ENCODE peak calls at places on chromosome 5, in six cellular contexts. S is A549, D is GM12878, H is HepG2, E is K562, T is endothelial cell of umbilical vein. J is an unnamed sample.

GRCh38 chr5:121384359-121384758 is 467.3 kb upstream of the FTMT start:
- DNase-seq in T (no peak), H (no peak), S (no peak), E (no peak), D (no peak), J (no peak)

GRCh38 chr5:159943331-159943730 is 27.0 kb downstream of the ADRA1B start:
- DNase-seq in S (no peak), H (no peak), T (no peak), D (no peak), E (no peak), J (no peak)

GRCh38 chr5:142386151-142387021 is 61.6 kb upstream of the SPRY4 start:
- DNase-seq in T (no peak), E (no peak), D (no peak), S (no peak), H (peak; percentile 24), J (peak; percentile 81)

GRCh38 chr5:55222061-55222818 is 4.9 kb downstream of the MCIDAS start:
- DNase-seq in S (no peak), D (no peak), H (no peak), T (no peak), E (no peak), J (peak; percentile 43)

GRCh38 chr5:135662683-135663082 is 83.9 kb upstream of the CXCL14 start:
- DNase-seq in S (no peak), T (no peak), D (no peak), E (no peak), H (no peak), J (no peak)

GRCh38 chr5:141430332-141431113 is at the start of gene PCDHGA12:
- DNase-seq in H (peak; percentile 24), S (peak; percentile 62), D (peak; percentile 37), E (peak; percentile 45), T (peak; percentile 87), J (peak; percentile 88)

GRCh38 chr5:44426944-44427343 is 37.7 kb upstream of the FGF10 start:
- DNase-seq in S (no peak), H (no peak), T (no peak), E (no peak), D (no peak), J (no peak)

GRCh38 chr5:157025093-157025698 is 33.7 kb downstream of the HAVCR1 start:
- DNase-seq in H (no peak), E (no peak), D (peak; percentile 38), S (no peak), T (no peak), J (no peak)

GRCh38 chr5:164051745-164052144 is 546.3 kb downstream of the MAT2B start:
- DNase-seq in D (no peak), H (no peak), T (no peak), S (no peak), E (no peak), J (no peak)

GRCh38 chr5:148855249-148856008 is 29.0 kb downstream of the ADRB2 start:
- DNase-seq in T (no peak), H (no peak), S (no peak), D (no peak), E (no peak), J (no peak)

GRCh38 chr5:150061538-150061995 is 24.8 kb downstream of the CSF1R start:
- DNase-seq in H (no peak), T (no peak), E (no peak), S (no peak), D (no peak), J (no peak)

GRCh38 chr5:122985954-122986721 is 50.4 kb downstream of the PPIC start:
- DNase-seq in T (no peak), H (no peak), E (no peak), D (peak; percentile 60), S (no peak), J (no peak)

DNA sequence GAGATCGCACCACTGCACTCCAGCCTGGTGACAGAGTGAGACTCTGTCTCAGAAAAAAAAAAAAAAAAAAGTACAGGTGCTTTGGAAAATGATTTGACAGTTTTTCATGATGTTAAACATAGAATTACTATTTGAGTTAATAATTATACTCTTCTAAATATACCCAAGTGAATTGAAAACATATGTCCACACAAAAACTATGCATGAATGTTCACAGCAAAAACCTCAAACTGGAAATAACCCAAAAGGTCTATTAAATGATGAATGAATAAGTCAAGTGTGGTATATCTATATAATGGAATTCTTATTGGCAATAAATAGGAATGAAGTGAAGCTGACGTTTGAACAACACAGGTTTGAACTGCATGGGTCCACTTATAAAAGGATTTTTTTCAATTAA is 207.2 kb upstream of the DAB2 start:
- DNase-seq in H (no peak), T (no peak), S (no peak), D (no peak), E (no peak), J (no peak)
- TF ChIP-seq MYC in H (no peak), T (no peak), S (no peak), D (no peak), E (no peak), J (no peak)

DNA sequence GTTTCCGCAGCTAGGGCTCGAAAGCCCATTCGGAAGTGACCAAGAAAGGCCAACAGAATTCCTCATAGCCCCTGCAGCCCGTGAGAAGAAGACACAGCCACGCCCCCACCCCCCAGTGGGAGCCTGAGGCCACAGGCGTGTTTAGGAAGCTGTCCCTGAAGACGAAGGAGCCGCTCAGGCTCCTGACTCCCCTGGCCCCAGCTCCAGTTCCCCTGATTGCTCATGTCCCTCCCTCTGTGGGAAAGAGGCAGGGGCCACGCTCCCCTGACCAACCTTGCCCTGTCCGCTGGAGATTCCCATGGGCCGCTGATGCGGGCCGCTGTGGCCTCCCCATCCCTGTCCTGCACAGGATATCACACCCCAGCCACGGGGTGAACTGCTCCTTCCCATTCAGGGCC is 13.6 kb downstream of the ROPN1L start:
- DNase-seq in T (no peak), H (no peak), E (no peak), S (no peak), D (no peak), J (no peak)
- H3K4me3 ChIP-seq in T (no peak overlapping the region), H (no peak overlapping the region), E (no peak overlapping the region), S (no peak overlapping the region), D (no peak overlapping the region), J (no peak overlapping the region)

GRCh38 chr5:168216989-168217388 is 74.5 kb upstream of the WWC1 start:
- DNase-seq in S (no peak), T (no peak), H (no peak), E (no peak), D (no peak), J (no peak)

GRCh38 chr5:168215646-168216045 is 75.8 kb upstream of the WWC1 start:
- DNase-seq in S (no peak), E (no peak), T (peak; percentile 59), D (no peak), H (no peak), J (no peak)

GRCh38 chr5:168219515-168220410 is 71.7 kb upstream of the WWC1 start:
- DNase-seq in T (peak; percentile 72), S (peak; percentile 80), H (peak; percentile 60), D (peak; percentile 68), E (peak; percentile 70), J (peak; percentile 63)

GRCh38 chr5:168218746-168219145 is 72.7 kb upstream of the WWC1 start:
- DNase-seq in E (no peak), D (no peak), T (no peak), S (no peak), H (no peak), J (no peak)

DNA sequence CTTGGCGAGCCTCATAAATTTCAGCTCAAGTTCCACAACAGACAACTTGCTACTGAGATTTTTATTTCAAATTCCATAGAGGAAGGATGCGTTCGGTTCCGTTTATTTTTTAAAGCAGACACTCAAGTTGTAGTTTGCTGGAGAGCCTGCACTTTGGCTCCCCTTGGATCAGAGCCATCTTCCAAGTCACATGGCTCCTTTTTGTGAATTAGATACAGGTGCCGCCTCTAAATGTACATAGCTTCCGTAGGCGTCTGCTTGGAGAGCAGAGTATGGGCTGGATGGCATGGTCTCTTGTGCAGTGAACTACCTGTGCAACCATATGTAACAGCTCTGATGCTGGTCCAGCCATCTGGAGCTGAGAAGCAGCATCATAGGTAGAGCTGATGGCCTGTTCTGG is 73.9 kb upstream of the WWC1 start:
- DNase-seq in D (no peak), T (no peak), H (no peak), S (no peak), E (no peak), J (no peak)
- TF ChIP-seq MYC in D (no peak), T (no peak), H (no peak), S (no peak), E (no peak), J (no peak)

DNA sequence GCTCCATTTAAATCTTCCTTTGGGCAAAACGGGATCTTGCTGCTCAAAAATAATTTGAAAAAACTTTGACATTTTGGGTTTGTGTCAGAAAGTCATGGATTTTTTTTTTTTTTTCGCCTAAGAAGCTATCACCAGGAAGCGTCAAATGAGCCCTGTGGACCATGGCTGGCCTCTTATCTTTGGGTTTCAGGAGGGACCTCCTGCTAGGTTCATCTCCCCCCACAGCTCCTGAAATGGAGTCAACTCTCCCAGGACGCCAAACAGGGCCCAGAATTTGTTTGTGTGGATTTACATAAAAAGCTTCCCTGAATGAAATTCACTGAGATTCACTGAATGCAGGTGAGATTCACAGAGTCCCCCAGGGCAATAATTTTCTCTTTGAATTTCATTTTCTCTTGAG is 55.4 kb upstream of the GALNT10 start:
- DNase-seq in E (peak; percentile 72), S (no peak), H (no peak), D (no peak), T (no peak), J (no peak)
- H3K4me3 ChIP-seq in E (no peak overlapping the region), S (no peak overlapping the region), H (no peak overlapping the region), D (no peak overlapping the region), T (no peak overlapping the region), J (no peak overlapping the region)

GRCh38 chr5:6615416-6615815 is 17.4 kb downstream of the NSUN2 start:
- DNase-seq in E (no peak), D (no peak), T (no peak), S (no peak), H (no peak), J (no peak)
- TF ChIP-seq MYC in E (no peak), D (no peak), T (no peak), S (no peak), H (no peak), J (no peak)

GRCh38 chr5:3197237-3197636 is 398.4 kb upstream of the IRX1 start:
- DNase-seq in D (no peak), T (no peak), S (no peak), E (no peak), H (no peak), J (no peak)

GRCh38 chr5:3199941-3200340 is 395.7 kb upstream of the IRX1 start:
- DNase-seq in H (no peak), E (no peak), D (no peak), S (no peak), T (no peak), J (no peak)

GRCh38 chr5:3195991-3196390 is 399.6 kb upstream of the IRX1 start:
- DNase-seq in T (no peak), S (no peak), H (no peak), E (no peak), D (no peak), J (no peak)

GRCh38 chr5:3200356-3200755 is 395.3 kb upstream of the IRX1 start:
- DNase-seq in S (no peak), E (no peak), T (no peak), D (no peak), H (no peak), J (no peak)

DNA sequence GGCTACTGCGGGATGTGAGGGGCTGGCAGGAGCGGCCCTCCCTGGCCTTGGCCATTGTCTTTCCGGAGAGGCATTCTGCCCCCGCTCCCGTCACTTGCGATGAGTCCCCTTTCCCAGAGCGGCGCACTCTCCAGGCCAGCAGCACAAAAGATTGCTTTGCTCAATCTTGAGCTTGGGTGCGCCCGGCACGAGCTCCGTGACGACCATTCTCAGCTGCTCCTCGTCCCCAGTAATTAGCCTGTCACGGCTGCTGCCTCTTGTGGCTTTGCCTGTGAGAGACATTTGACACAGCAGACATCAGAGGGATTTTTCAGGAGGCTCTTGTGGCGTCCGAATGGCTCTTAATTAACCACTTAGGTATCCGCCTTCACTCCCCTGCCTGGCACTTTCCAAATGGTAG is 397.9 kb upstream of the IRX1 start:
- DNase-seq in H (no peak), T (no peak), E (no peak), D (no peak), S (no peak), J (no peak)
- H3K4me3 ChIP-seq in H (no peak overlapping the region), T (no peak overlapping the region), E (no peak overlapping the region), D (no peak overlapping the region), S (no peak overlapping the region), J (no peak overlapping the region)

J was measured in NB4.